ENCODE peak calls at places on chromosomes 11 and 22, in six cellular contexts. T is A549, O is K562, I is SK-N-SH, Z is HepG2, R is GM12878. H is an unnamed sample.

GRCh38 chr11:83724704-83725114 is 438.5 kb upstream of the CCDC90B start:
- DNase-seq in Z (no peak), O (no peak), I (peak), R (no peak), T (peak), H (peak)

GRCh38 chr11:108647701-108648527 is 17.0 kb upstream of the DDX10 start:
- DNase-seq in I (peak), O (peak), R (no peak), T (peak), Z (peak), H (peak)

GRCh38 chr11:124297921-124298320 is 15.8 kb downstream of the OR8D1 start:
- DNase-seq in R (no peak), I (no peak), T (no peak), Z (no peak), O (no peak), H (no peak)

GRCh38 chr11:3855808-3856491 is 486 bp downstream of the STIM1 start:
- DNase-seq in Z (no peak), I (no peak), T (peak), O (peak), R (no peak), H (no peak)

GRCh38 chr11:6320411-6321207 is at the start of gene CAVIN3:
- DNase-seq in T (peak), I (peak), R (peak), O (no peak), Z (no peak), H (peak)

GRCh38 chr11:35463211-35463810 is 44.0 kb upstream of the SLC1A2 start:
- DNase-seq in O (no peak), R (no peak), T (no peak), I (no peak), Z (no peak), H (no peak)

GRCh38 chr11:69537126-69537525 is 55.7 kb downstream of the LINC01488 start:
- DNase-seq in I (no peak), O (no peak), T (no peak), Z (no peak), R (no peak), H (no peak)

GRCh38 chr11:61554172-61554988 is 26.5 kb downstream of the SYT7 start:
- DNase-seq in I (no peak), R (no peak), T (no peak), Z (no peak), O (peak), H (no peak)

GRCh38 chr22:30555282-30556210 is 9.0 kb upstream of the SEC14L6 start:
- DNase-seq in R (no peak), T (no peak), O (no peak), Z (no peak), I (no peak), H (no peak)

GRCh38 chr11:44771252-44771734 is 44.5 kb downstream of the TSPAN18 start:
- DNase-seq in Z (no peak), T (no peak), O (no peak), R (no peak), I (no peak), H (no peak)

GRCh38 chr22:44698531-44699421 is 3.2 kb upstream of the PRR5 start:
- DNase-seq in T (no peak), Z (no peak), O (no peak), I (no peak), R (no peak), H (no peak)

GRCh38 chr11:107962181-107962580 is 33.9 kb downstream of the RAB39A start:
- DNase-seq in R (no peak), Z (no peak), O (no peak), T (no peak), I (no peak), H (no peak)

GRCh38 chr11:3995949-3996554 is 98.5 kb upstream of the RRM1 start:
- DNase-seq in I (no peak), Z (no peak), T (no peak), O (no peak), R (no peak), H (no peak)

GRCh38 chr22:21856197-21856596 is 11.2 kb downstream of the MAPK1 start:
- DNase-seq in Z (no peak), I (no peak), T (no peak), O (peak), R (no peak), H (no peak)

GRCh38 chr22:16824718-16825687 is at the start of gene XKR3:
- DNase-seq in T (no peak), Z (no peak), R (peak), I (no peak), O (no peak), H (no peak)

GRCh38 chr22:50699001-50699753 is 26.6 kb downstream of the SHANK3 start:
- DNase-seq in Z (no peak), R (no peak), T (no peak), I (no peak), O (no peak), H (no peak)

GRCh38 chr11:19762266-19762665 is 49.6 kb downstream of the NAV2 start:
- DNase-seq in Z (no peak), O (no peak), I (no peak), R (no peak), T (no peak), H (no peak)

DNA sequence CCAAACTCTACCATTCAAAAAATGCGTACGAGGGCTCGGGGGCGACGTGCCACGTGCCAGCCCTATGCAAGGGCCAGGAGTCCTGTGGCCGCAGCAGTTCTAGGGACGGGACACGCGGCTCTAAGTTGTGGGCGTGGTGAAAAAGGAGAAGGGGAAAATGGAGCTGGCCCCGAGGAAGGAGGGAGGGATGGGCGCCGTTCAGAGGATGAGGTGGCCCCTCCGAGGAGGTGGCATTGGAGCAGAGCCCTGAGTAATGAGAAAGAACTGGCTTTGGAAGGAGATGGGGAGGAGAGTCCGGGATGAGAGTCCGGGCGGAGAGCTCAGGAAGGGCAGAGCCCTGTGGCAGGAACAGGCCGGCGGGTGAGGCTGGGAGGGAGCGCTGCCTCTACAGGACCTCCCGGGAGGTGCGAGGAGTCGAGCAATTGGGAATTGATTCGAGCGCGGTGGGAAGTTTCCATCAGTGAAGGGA is 21.0 kb downstream of the OTUB1 start:
- DNase-seq in R (no peak), T (peak), Z (no peak), I (peak), O (peak), H (no peak)
- TF ChIP-seq RFX5 in R (no peak), T (no peak), Z (no peak), I (no peak), O (no peak), H (no peak)

GRCh38 chr22:40121463-40121862 is 56.3 kb upstream of the TNRC6B start:
- DNase-seq in Z (no peak), R (no peak), I (no peak), O (no peak), T (no peak), H (no peak)
- TF ChIP-seq EP300 in Z (no peak), R (no peak), I (no peak), O (no peak), T (no peak), H (no peak)

GRCh38 chr11:71357414-71357813 is 90.8 kb downstream of the DHCR7 start:
- DNase-seq in R (no peak), I (no peak), O (no peak), Z (no peak), T (no peak), H (no peak)

GRCh38 chr11:71356280-71356876 is 91.8 kb downstream of the DHCR7 start:
- DNase-seq in R (no peak), I (no peak), T (no peak), O (no peak), Z (no peak), H (no peak)

GRCh38 chr11:71356904-71357303 is 91.3 kb downstream of the DHCR7 start:
- DNase-seq in Z (no peak), T (no peak), I (no peak), O (no peak), R (no peak), H (no peak)

GRCh38 chr11:71354394-71355105 is 93.6 kb downstream of the DHCR7 start:
- DNase-seq in I (no peak), R (no peak), T (no peak), Z (no peak), O (no peak), H (no peak)

DNA sequence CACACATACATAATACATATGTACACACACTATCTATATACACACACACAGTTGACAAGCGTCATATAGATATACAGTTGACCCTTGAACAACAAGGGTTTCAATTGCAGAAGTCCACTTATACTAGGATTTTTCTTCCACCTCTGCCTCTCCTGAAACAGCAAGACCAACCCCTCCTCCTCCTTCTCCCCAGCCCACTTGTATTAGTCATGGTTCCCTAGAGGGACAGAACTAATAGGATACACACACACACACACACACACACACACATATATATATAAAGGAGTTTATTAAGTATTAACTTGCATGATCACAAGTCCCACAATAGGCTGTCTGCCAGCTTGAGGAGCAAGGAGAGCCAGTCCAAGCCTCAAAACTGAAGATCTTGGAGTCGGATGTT is 92.9 kb downstream of the DHCR7 start:
- DNase-seq in T (no peak), I (no peak), O (no peak), R (no peak), Z (no peak), H (no peak)
- TF ChIP-seq RFX5 in T (no peak), I (no peak), O (no peak), R (no peak), Z (no peak), H (no peak)

DNA sequence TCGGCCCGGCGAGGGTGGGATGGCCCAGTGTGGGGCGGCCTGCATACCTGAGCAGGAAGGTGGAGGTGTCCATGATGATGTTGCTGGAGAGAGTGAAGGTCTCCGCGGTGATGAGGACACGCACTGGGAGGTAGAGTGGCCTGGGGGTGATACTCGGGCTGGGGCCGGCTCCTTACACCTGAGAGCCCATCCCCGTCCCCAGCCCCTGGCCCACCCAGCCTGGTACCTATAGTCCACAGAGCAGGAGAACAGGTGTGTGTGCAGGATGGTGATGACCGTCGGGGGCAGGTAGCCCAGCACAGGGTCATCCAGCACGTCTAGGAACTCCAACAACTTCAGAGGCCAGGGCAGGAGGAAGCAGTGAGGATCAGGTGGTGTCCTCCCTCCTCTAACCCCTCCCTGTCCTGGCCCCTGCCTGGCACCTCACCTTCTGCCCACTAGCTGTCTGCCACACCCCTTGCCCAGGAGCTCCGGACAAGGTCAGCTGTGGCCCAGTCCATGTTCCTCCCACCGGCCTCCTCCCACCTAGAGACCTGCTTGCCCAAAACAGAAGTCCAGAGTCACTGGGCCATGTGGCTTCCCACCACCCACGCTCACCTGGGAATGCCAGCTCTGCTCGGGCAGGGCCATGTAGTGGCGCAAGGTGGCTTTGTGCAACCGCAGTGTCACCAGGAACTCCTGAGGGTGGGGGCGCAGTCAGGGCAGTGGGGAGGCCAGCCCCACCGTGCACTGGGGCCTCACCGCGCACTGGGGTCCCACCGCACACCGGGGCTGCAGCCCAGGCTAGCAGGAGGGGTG is 11.3 kb downstream of the ATG2A start:
- DNase-seq in I (no peak), Z (no peak), T (no peak), R (no peak), O (no peak), H (no peak)
- TF ChIP-seq EP300 in I (no peak), Z (no peak), T (no peak), R (no peak), O (no peak), H (no peak)

GRCh38 chr11:96430668-96431067 is 40.9 kb downstream of the JRKL start:
- DNase-seq in O (no peak), R (no peak), Z (no peak), I (no peak), T (no peak), H (no peak)

GRCh38 chr11:96424693-96425092 is 34.9 kb downstream of the JRKL start:
- DNase-seq in T (no peak), R (no peak), Z (no peak), I (no peak), O (no peak), H (no peak)

DNA sequence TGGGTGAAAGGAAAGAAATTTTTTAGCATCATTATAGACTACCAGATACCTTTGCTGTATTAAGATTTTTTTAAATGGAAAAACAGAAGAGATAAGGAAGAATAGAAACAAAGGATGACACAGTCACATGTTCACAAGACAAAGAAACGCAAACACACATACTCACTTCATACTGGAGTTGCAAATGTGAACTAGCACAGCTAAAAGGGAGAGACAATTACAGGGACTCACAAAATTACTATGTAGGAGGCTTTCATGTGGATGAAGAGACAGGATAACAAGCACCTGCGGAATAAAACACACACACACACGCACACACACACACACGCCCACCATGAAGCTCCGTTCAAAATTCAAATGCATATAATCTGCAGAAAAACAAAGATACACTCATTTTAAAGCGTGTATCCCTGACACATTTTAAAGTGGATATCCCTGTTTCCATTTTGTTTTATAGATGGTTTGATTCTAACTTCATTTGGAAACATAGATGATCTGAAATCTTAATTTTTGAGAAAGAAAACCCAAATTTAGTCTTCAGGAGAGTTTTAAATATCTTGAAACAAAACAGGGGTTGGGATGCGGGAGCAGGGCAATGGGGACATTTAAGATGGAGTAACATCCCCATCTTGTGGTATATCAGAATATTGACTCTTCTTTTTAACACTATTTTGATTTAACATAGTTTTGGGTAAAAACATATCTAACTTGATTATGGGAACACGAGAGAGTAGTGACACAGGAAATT is 36.7 kb downstream of the JRKL start:
- DNase-seq in R (no peak), T (peak), O (peak), I (peak), Z (peak), H (no peak)
- TF ChIP-seq RFX5 in R (no peak), T (no peak), O (no peak), I (no peak), Z (no peak), H (no peak)

DNA sequence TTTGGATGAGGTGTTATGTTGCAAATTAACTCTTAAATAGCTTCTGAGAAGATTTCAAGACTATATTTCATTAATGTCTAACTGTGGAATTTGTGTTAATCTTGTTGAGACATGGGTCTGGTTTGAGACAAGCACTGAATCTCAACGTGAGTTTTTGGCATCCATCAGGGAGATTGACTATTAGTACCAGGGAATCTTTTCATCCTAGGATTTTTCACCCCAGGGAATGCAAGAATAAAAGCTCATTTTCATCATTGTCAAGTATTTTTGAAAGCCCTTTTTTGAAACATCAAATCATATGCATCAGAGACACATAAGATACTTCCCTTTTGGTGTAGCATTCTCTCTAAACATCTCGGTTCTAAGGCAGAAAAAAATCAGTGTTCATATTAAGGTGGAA is 19.5 kb downstream of the OR5T2 start:
- DNase-seq in R (no peak), Z (no peak), I (no peak), T (no peak), O (no peak), H (no peak)
- TF ChIP-seq EP300 in R (no peak), Z (no peak), I (no peak), T (no peak), O (no peak), H (no peak)

DNA sequence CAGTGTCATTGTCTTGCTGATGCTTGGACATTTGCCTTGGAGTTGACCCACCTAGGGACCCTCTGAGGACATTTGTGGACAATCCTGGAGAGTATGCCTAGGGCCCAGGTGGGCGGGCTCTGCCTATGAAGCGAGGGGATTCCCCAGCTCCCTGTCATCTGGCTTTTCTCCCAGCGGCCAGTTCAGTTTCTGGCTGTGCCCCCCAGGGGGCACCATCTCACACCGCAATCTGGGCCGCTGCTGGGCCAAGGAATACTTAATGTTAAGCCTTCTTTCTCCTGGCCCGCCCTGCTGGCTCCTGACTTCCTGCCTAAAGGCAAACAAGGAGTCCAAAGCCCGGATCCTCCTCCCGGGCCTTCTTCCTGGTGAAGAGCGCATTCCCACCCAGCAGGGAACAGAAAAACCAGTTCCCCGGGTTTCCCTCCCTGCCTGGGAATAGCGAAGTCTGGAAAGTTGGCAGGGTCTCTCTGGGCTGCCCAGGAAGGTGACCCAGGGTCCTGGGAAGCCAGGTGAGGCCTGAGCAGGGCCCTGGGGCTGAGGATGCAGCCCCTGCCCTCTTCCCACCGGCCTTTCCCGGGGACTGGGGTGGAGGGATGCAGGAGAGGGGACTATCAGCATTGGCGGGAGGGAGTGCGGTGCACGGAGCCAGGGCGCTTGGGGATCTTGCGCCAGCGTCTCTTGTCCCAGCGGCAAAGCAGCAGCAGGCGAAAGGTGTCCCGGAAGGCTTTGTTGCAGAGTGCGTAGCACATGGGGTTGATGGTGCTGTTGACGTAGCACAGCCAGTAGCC is 11.9 kb downstream of the CHRM1 start:
- DNase-seq in T (peak), R (no peak), O (peak), Z (peak), I (peak), H (peak)
- TF ChIP-seq RFX5 in T (no peak), R (no peak), O (no peak), Z (no peak), I (no peak), H (peak)

H was measured in H1.